ENCODE peak calls at places on chromosomes 5 and 9, in six cellular contexts. A is fibroblast of mammary gland; H is activated CD8-positive, alpha-beta memory T cell treated with anti-CD3 and anti-CD28 coated beads, Interleukin-2, amount 50 U/mL, for 4 hours; I is HT1080; V is dermis microvascular lymphatic vessel endothelial cell; Z is activated CD4-positive, alpha-beta memory T cell treated with anti-CD3 and anti-CD28 coated beads, Interleukin-2, amount 10 ng/mL, durations not matched to agents 7 days and 5 days. D is an unnamed sample.

GRCh38 chr5:39411051-39411450 is 13.7 kb downstream of the DAB2 start:
- DNase-seq in I (peak), A (peak), H (no peak), Z (no peak), V (peak), D (peak)

GRCh38 chr9:131755541-131756198 is 15.8 kb upstream of the RAPGEF1 start:
- DNase-seq in H (peak), Z (peak), I (peak), A (peak), V (peak), D (peak)

GRCh38 chr9:35954942-35955546 is 2.9 kb downstream of the OR2S2 start:
- DNase-seq in A (peak), V (peak), I (peak), Z (peak), H (peak), D (peak)

GRCh38 chr5:13660072-13660471 is 284.4 kb downstream of the DNAH5 start:
- DNase-seq in H (no peak), A (peak), V (peak), I (peak), Z (no peak), D (peak)

GRCh38 chr5:132225165-132226032 is 2.3 kb downstream of the P4HA2 start:
- DNase-seq in I (peak), H (peak), A (peak), V (peak), Z (no peak), D (peak)

GRCh38 chr5:15598294-15598902 is 98.4 kb downstream of the FBXL7 start:
- DNase-seq in Z (no peak), A (peak), I (no peak), H (no peak), V (peak), D (no peak)

GRCh38 chr5:18745591-18745987 is 1111.3 kb downstream of the TAF11L14 start:
- DNase-seq in H (no peak), Z (peak), A (peak), V (no peak), I (peak), D (peak)

GRCh38 chr5:176902911-176903664 is 3.9 kb upstream of the HK3 start:
- DNase-seq in H (no peak), Z (no peak), I (no peak), V (no peak), A (no peak), D (no peak)

GRCh38 chr9:38687389-38687842 is 32.5 kb downstream of the FAM240B start:
- DNase-seq in A (no peak), I (no peak), Z (peak), H (no peak), V (peak), D (peak)

GRCh38 chr5:67031689-67032088 is 164.9 kb downstream of the CD180 start:
- DNase-seq in V (peak), I (no peak), Z (no peak), A (no peak), H (no peak), D (no peak)

GRCh38 chr5:54007822-54008777 is 302.3 kb downstream of the ARL15 start:
- DNase-seq in V (no peak), Z (no peak), H (no peak), I (peak), A (peak), D (peak)

GRCh38 chr9:135524130-135524861 is 3.1 kb downstream of the LCN1 start:
- DNase-seq in H (no peak), A (no peak), I (peak), Z (no peak), V (no peak), D (peak)

GRCh38 chr5:43973318-43973717 is 370.3 kb downstream of the NNT start:
- DNase-seq in I (no peak), Z (no peak), A (peak), H (no peak), V (no peak), D (no peak)

GRCh38 chr9:8895498-8896224 is 1096.1 kb upstream of the DMAC1 start:
- DNase-seq in A (peak), V (peak), Z (no peak), I (peak), H (no peak), D (no peak)

GRCh38 chr5:135921388-135921787 is 25.7 kb upstream of the IL9 start:
- DNase-seq in H (no peak), V (no peak), Z (no peak), A (peak), I (peak), D (peak)

GRCh38 chr5:128791312-128791711 is 174.0 kb upstream of the SLC27A6 start:
- DNase-seq in H (no peak), A (no peak), I (no peak), Z (no peak), V (no peak), D (no peak)

GRCh38 chr9:93079371-93079770 is 16.6 kb upstream of the CARD19 start:
- DNase-seq in Z (no peak), V (no peak), H (no peak), I (no peak), A (no peak), D (no peak)

GRCh38 chr5:4941957-4942830 is 197.9 kb upstream of the ADAMTS16 start:
- DNase-seq in H (no peak), V (no peak), Z (no peak), A (no peak), I (peak), D (no peak)

GRCh38 chr5:79111387-79111959 is at the start of gene BHMT:
- DNase-seq in A (no peak), V (no peak), H (no peak), I (no peak), Z (no peak), D (no peak)

GRCh38 chr9:78775211-78775610 is 478.3 kb downstream of the PSAT1 start:
- DNase-seq in Z (no peak), A (no peak), H (no peak), V (no peak), I (no peak), D (no peak)

GRCh38 chr9:122254761-122255160 is 9.9 kb downstream of the RBM18 start:
- DNase-seq in A (no peak), H (no peak), I (no peak), V (no peak), Z (no peak), D (no peak)

GRCh38 chr5:73303139-73304079 is 130.4 kb downstream of the TMEM174 start:
- DNase-seq in V (peak), H (no peak), A (no peak), Z (no peak), I (no peak), D (no peak)

GRCh38 chr5:167953151-167953788 is 338.2 kb upstream of the WWC1 start:
- DNase-seq in Z (no peak), A (no peak), H (no peak), V (no peak), I (no peak), D (no peak)

GRCh38 chr9:78539904-78540303 is 243.0 kb downstream of the PSAT1 start:
- DNase-seq in H (no peak), I (peak), Z (no peak), V (no peak), A (peak), D (peak)

GRCh38 chr5:163436515-163436914 is 880 bp upstream of the CCNG1 start:
- DNase-seq in I (no peak), A (no peak), H (no peak), Z (no peak), V (no peak), D (no peak)

GRCh38 chr5:168101352-168101751 is 190.1 kb upstream of the WWC1 start:
- DNase-seq in Z (no peak), A (no peak), V (no peak), H (no peak), I (no peak), D (no peak)

GRCh38 chr5:171957591-171958251 is 48.7 kb downstream of the FBXW11 start:
- DNase-seq in I (no peak), A (no peak), V (no peak), H (peak), Z (peak), D (no peak)

GRCh38 chr5:52738095-52738506 is 49.6 kb upstream of the ITGA1 start:
- DNase-seq in V (peak), Z (no peak), H (no peak), A (peak), I (peak), D (no peak)

GRCh38 chr9:123679330-123679987 is 250.5 kb downstream of the DENND1A start:
- DNase-seq in A (no peak), Z (no peak), H (no peak), V (no peak), I (no peak), D (peak)

GRCh38 chr5:8993031-8993430 is 552.8 kb downstream of the SEMA5A start:
- DNase-seq in I (peak), H (no peak), V (no peak), Z (no peak), A (peak), D (peak)

GRCh38 chr9:31700252-31701045 is 684.0 kb upstream of the ACO1 start:
- DNase-seq in H (no peak), I (peak), V (no peak), Z (no peak), A (no peak), D (no peak)

GRCh38 chr9:69582544-69583297 is 89.5 kb downstream of the APBA1 start:
- DNase-seq in V (peak), H (no peak), Z (no peak), I (peak), A (peak), D (peak)

D was measured in EH.